ENCODE peak calls at places on chromosomes 2 and 18, in six cellular contexts. Y is psoas muscle, D is lower leg skin, W is ovary, O is GM06990, V is mammary epithelial cell. X is an unnamed sample.

GRCh38 chr2:119290859-119291587 is 67.4 kb downstream of the STEAP3 start:
- DNase-seq in Y (peak), D (peak), W (peak), O (peak), V (peak), X (peak)

GRCh38 chr2:118846667-118847446 is 591 bp downstream of the EN1 start:
- DNase-seq in Y (no peak), D (peak), W (no peak), O (no peak), V (no peak), X (no peak)

GRCh38 chr2:170235860-170236638 is 58.1 kb downstream of the MYO3B start:
- DNase-seq in Y (peak), D (no peak), W (no peak), O (no peak), V (peak), X (peak)

GRCh38 chr2:33873206-33873605 is 274.1 kb upstream of the FAM98A start:
- DNase-seq in Y (no peak), D (no peak), W (no peak), O (no peak), V (no peak), X (no peak)

GRCh38 chr18:41862921-41863320 is 92.1 kb upstream of the PIK3C3 start:
- DNase-seq in Y (no peak), D (no peak), W (no peak), O (no peak), V (no peak), X (no peak)

GRCh38 chr2:225011585-225011984 is 30.7 kb downstream of the DOCK10 start:
- DNase-seq in Y (no peak), D (no peak), W (no peak), O (no peak), V (no peak), X (no peak)

GRCh38 chr2:73023497-73023896 is 48.0 kb downstream of the SFXN5 start:
- DNase-seq in Y (no peak), D (no peak), W (no peak), O (no peak), V (no peak), X (no peak)

GRCh38 chr18:39647627-39648502 is 2082.3 kb upstream of the CELF4 start:
- DNase-seq in Y (no peak), D (no peak), W (no peak), O (no peak), V (peak), X (no peak)

GRCh38 chr2:45265336-45265735 is 256.1 kb upstream of the SIX2 start:
- DNase-seq in Y (no peak), D (no peak), W (no peak), O (no peak), V (no peak), X (no peak)

GRCh38 chr2:206635016-206635415 is 7.3 kb upstream of the FAM237A start:
- DNase-seq in Y (no peak), D (no peak), W (no peak), O (no peak), V (peak), X (no peak)

GRCh38 chr2:126571403-126571802 is 84.6 kb upstream of the GYPC start:
- DNase-seq in Y (no peak), D (no peak), W (no peak), O (no peak), V (no peak), X (no peak)

GRCh38 chr2:238845583-238846480 is 2.1 kb upstream of the TWIST2 start:
- DNase-seq in Y (no peak), D (peak), W (no peak), O (no peak), V (no peak), X (no peak)

DNA sequence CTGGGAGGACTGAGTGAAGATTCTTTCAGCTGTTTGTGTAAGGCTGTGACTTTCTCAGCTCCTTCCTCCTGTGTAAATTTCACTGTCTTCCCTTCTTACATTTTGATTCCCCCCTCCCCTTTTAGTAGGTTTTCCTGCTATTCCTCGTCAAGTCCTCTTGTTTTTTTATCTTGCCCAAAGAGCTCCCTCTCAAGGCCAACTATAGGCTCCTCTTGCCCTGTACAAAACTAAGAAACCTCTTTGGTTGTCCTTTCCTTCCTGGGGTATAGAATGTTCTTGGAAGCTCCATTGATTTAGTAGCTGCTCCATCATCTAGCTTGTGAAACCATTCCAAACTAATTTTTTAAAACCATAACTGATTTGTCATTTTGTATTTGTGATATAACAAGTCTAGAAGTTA is 7.3 kb downstream of the CCDC121 start:
- DNase-seq in Y (no peak), D (no peak), W (no peak), O (no peak), V (no peak), X (no peak)
- TF ChIP-seq CTCF in Y (no peak), D (no peak), W (no peak), O (no peak), V (no peak), X (no peak)

DNA sequence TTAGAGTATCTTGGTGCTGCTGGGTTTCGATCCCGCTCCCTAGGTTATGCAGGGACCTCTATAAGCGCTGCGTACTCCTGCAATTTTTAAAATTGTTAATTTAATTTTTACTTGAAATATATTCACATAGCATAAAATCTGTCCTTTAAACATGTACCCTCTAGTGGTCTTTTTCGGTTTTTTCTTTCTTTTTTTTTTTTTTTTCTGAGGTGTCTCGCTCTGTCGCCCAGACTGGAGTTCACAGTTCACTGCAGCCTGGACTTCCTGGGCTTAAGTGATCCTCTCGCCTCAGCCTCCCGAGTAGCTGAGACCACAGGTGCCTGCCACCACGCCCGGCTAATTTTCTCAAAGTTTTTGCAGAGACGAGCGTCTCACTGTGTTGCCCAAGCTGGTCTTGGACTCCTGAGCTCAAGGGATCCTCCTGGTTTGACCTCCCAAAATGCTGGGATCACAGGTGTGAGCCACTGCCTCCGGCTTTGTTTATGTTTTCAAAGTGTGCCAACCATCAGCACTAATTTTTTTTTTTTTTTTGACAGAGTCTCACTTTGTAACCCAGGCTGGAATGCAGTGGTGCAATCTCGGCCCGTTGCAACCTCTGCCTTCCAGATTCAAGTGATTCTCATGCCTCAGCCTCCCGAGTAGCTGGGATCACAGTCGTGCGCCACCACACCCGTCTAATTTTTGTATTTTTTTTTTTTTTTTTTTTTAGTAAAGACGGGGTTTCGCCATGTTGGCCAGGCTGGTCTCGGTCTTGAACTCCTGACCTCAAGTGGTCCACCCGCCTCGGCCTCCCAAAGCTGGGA is 585 bp upstream of the MOB1A start:
- DNase-seq in Y (no peak), D (no peak), W (peak), O (no peak), V (no peak), X (peak)
- H3K4me3 ChIP-seq in Y (peak), D (no peak), W (peak), O (peak), V (peak), X (peak)

GRCh38 chr2:29238497-29238896 is 123.3 kb downstream of the CLIP4 start:
- DNase-seq in Y (no peak), D (no peak), W (no peak), O (no peak), V (peak), X (peak)
- TF ChIP-seq CTCF in Y (peak), D (no peak), W (no peak), O (peak), V (peak), X (peak)

GRCh38 chr2:233266481-233266880 is 15.0 kb downstream of the ATG16L1 start:
- DNase-seq in Y (no peak), D (no peak), W (no peak), O (no peak), V (no peak), X (no peak)
- H3K4me3 ChIP-seq in Y (no peak), D (no peak), W (no peak), O (no peak), V (no peak), X (no peak)

DNA sequence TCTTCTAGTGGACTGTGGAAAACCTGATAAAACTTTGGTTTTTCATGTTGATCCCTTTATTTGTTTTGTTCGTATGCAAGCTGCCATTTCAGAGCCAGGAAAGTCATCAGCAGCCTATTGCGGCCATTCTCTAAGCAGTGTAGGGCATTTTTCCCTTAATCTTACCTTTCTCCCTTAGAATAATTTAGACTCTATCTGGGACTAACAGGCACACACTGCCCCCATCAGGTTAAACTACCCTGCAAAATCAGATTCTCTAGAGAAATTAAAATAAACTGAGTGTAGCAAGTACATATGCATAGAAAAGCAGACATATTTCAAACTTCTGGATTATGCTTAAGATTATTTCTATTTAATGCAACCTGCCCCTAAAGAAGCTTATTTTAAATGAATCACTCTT is 347.4 kb downstream of the METTL4 start:
- DNase-seq in Y (no peak), D (no peak), W (no peak), O (no peak), V (peak), X (peak)
- TF ChIP-seq CTCF in Y (peak), D (no peak), W (no peak), O (peak), V (peak), X (peak)

DNA sequence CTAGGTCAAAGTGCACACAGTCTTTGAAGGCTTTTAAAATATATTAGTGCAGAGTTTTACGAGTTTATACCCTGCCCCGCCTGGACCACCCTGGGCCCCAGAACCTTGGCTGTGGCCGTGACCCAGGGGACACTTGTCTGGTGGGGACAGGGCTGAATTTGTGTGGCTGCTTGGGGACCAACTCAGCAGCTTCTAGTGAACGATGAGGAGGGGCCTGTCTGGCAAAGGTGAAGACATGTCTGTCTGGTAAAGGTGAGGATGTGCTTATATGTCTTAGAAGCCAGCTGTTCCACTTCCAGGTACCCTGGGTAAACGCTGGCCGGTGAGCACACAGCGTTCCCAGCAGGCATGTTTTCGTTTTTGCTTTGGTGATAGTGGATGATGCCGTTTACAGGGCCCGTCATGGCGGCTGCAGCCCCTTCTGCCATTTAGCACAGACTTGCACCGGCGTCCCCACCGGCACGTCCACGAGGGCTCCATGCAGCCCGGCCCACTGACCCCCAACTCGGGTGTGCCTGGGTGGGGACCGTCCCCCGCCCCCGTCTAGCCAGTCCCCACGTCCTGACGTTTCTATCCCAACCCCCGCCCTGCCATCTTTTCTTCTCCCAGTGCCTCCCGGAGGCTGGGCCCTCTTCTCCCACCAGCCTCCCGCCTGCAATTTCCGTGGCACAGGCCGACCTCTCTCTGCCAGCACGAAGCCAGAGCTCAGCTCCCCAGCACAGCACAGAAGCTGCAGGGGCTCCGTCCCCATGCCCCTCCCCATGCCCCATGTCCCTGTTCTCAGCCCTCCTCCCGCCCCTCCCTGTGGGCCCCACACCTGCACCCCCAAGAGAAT is 67.8 kb downstream of the SLC66A2 start:
- DNase-seq in Y (no peak), D (peak), W (no peak), O (no peak), V (no peak), X (no peak)
- H3K4me3 ChIP-seq in Y (no peak), D (no peak), W (no peak), O (no peak), V (no peak), X (no peak)

DNA sequence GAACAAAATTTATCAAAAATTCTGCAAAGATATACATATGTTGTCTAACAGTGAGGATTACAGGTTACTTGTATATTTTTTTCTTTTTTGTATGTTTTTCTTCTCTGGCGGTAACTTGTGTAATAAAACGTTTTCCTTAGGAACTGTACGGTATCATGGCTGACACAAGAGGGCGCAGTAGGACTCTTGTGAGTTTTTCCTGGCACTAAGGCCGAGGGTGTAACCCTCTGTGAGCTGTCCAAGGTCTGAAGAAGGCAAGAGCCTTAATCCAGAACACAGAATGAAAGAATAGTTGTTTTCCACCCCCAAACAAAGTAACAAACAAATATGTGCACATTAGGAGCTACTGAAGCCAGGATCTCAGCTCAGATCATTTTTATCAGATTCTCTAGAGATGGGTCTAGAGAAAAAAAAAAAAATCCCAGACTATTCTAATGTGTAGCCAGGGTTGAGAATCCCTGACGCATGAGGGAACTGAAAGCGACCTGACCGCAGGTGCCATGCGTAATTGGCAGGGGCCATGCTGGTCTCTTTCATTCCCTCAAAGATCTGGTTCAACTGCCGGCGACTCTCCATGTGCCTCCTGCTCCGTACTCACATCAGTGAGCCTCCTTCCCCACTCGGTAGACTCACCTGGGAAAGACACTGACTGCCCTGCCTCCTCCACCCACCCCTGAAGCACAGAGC is 27.0 kb downstream of the TMEM200C start:
- DNase-seq in Y (peak), D (peak), W (peak), O (no peak), V (peak), X (peak)
- TF ChIP-seq CTCF in Y (peak), D (no peak), W (peak), O (peak), V (peak), X (peak)

DNA sequence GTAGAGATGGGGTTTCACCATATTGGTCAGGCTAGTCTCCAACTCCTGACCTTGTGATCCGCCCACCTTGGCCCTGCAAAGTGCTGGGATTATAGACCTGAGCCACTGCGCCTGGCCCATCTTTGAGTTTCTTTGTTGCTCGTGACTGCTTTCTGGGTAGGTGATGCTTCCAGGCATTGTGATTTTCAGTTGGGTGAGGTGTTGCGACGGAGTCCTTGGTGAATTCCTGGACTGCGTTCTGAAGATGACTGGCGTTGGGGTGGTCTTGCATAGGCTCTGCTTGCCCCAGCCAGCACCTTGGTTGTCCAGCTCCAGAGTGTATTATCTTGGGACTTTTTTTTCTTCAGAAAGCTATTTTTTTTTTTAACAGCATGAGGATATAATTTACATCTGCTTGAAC is 103.4 kb downstream of the DCDC2C start:
- DNase-seq in Y (no peak), D (no peak), W (no peak), O (no peak), V (no peak), X (no peak)
- H3K4me3 ChIP-seq in Y (no peak), D (no peak), W (no peak), O (no peak), V (no peak), X (no peak)